ENCODE peak calls at places on chromosomes 2 and 18, in ten cellular contexts. One of them, this sample, is unnamed. For H3K27me3, the result is how much of the 10 kb centered on the place peaks cover.

GRCh38 chr2:130892793-130893785 is 56.4 kb downstream of the ARHGEF4 start:
- DNase-seq in HCT116: no peak
- DNase-seq in colonic mucosa: no peak
- DNase-seq in tibial artery: no peak
- DNase-seq in CD8-positive, alpha-beta T cell: no peak
- DNase-seq in CD4-positive, alpha-beta T cell: no peak
- DNase-seq in Peyer's patch: no peak
- DNase-seq in pancreas: no peak
- DNase-seq in astrocyte: no peak
- DNase-seq in suprapubic skin: no peak
- DNase-seq in this sample: no peak

GRCh38 chr2:30629866-30630265 is 177.4 kb downstream of the CAPN13 start:
- DNase-seq in HCT116: no peak
- DNase-seq in colonic mucosa: no peak
- DNase-seq in tibial artery: no peak
- DNase-seq in CD8-positive, alpha-beta T cell: no peak
- DNase-seq in CD4-positive, alpha-beta T cell: no peak
- DNase-seq in Peyer's patch: no peak
- DNase-seq in pancreas: no peak
- DNase-seq in astrocyte: peak
- DNase-seq in suprapubic skin: no peak
- DNase-seq in this sample: no peak

GRCh38 chr18:60198063-60198462 is 174.5 kb downstream of the MC4R start:
- DNase-seq in HCT116: no peak
- DNase-seq in colonic mucosa: no peak
- DNase-seq in tibial artery: no peak
- DNase-seq in CD8-positive, alpha-beta T cell: no peak
- DNase-seq in CD4-positive, alpha-beta T cell: no peak
- DNase-seq in Peyer's patch: no peak
- DNase-seq in pancreas: no peak
- DNase-seq in astrocyte: no peak
- DNase-seq in suprapubic skin: no peak
- DNase-seq in this sample: no peak

GRCh38 chr2:214902273-214902672 is 92.8 kb upstream of the BARD1 start:
- DNase-seq in HCT116: no peak
- DNase-seq in colonic mucosa: no peak
- DNase-seq in tibial artery: no peak
- DNase-seq in CD8-positive, alpha-beta T cell: no peak
- DNase-seq in CD4-positive, alpha-beta T cell: no peak
- DNase-seq in Peyer's patch: no peak
- DNase-seq in pancreas: no peak
- DNase-seq in astrocyte: no peak
- DNase-seq in suprapubic skin: no peak
- DNase-seq in this sample: no peak

GRCh38 chr2:74884118-74884517 is 50.2 kb downstream of the HK2 start:
- DNase-seq in HCT116: no peak
- DNase-seq in colonic mucosa: no peak
- DNase-seq in tibial artery: no peak
- DNase-seq in CD8-positive, alpha-beta T cell: no peak
- DNase-seq in CD4-positive, alpha-beta T cell: no peak
- DNase-seq in Peyer's patch: no peak
- DNase-seq in pancreas: no peak
- DNase-seq in astrocyte: no peak
- DNase-seq in suprapubic skin: no peak
- DNase-seq in this sample: no peak

GRCh38 chr2:145748927-145749326 is 1229.0 kb upstream of the ZEB2 start:
- DNase-seq in HCT116: no peak
- DNase-seq in colonic mucosa: no peak
- DNase-seq in tibial artery: no peak
- DNase-seq in CD8-positive, alpha-beta T cell: no peak
- DNase-seq in CD4-positive, alpha-beta T cell: no peak
- DNase-seq in Peyer's patch: no peak
- DNase-seq in pancreas: no peak
- DNase-seq in astrocyte: no peak
- DNase-seq in suprapubic skin: no peak
- DNase-seq in this sample: no peak

GRCh38 chr2:96907405-96908041 is 37.6 kb upstream of the SEMA4C start:
- DNase-seq in HCT116: no peak
- DNase-seq in colonic mucosa: peak
- DNase-seq in tibial artery: peak
- DNase-seq in CD8-positive, alpha-beta T cell: no peak
- DNase-seq in CD4-positive, alpha-beta T cell: no peak
- DNase-seq in Peyer's patch: peak
- DNase-seq in pancreas: peak
- DNase-seq in astrocyte: peak
- DNase-seq in suprapubic skin: peak
- DNase-seq in this sample: peak

GRCh38 chr2:54416166-54416798 is 39.8 kb upstream of the SPTBN1 start:
- DNase-seq in HCT116: no peak
- DNase-seq in colonic mucosa: no peak
- DNase-seq in tibial artery: no peak
- DNase-seq in CD8-positive, alpha-beta T cell: no peak
- DNase-seq in CD4-positive, alpha-beta T cell: no peak
- DNase-seq in Peyer's patch: no peak
- DNase-seq in pancreas: no peak
- DNase-seq in astrocyte: no peak
- DNase-seq in suprapubic skin: no peak
- DNase-seq in this sample: no peak

GRCh38 chr2:99067871-99068270 is 73.6 kb upstream of the C2orf15 start:
- DNase-seq in HCT116: no peak
- DNase-seq in colonic mucosa: no peak
- DNase-seq in tibial artery: no peak
- DNase-seq in CD8-positive, alpha-beta T cell: no peak
- DNase-seq in CD4-positive, alpha-beta T cell: no peak
- DNase-seq in Peyer's patch: no peak
- DNase-seq in pancreas: no peak
- DNase-seq in astrocyte: no peak
- DNase-seq in suprapubic skin: no peak
- DNase-seq in this sample: no peak

GRCh38 chr18:48540329-48541025 is 1.6 kb downstream of the CTIF start:
- DNase-seq in HCT116: no peak
- DNase-seq in colonic mucosa: peak
- DNase-seq in tibial artery: peak
- DNase-seq in CD8-positive, alpha-beta T cell: peak
- DNase-seq in CD4-positive, alpha-beta T cell: peak
- DNase-seq in Peyer's patch: peak
- DNase-seq in pancreas: peak
- DNase-seq in astrocyte: peak
- DNase-seq in suprapubic skin: peak
- DNase-seq in this sample: no peak

GRCh38 chr2:191758420-191759199 is 80.7 kb downstream of the NABP1 start:
- DNase-seq in HCT116: peak
- DNase-seq in colonic mucosa: peak
- DNase-seq in tibial artery: no peak
- DNase-seq in CD8-positive, alpha-beta T cell: peak
- DNase-seq in CD4-positive, alpha-beta T cell: peak
- DNase-seq in Peyer's patch: peak
- DNase-seq in pancreas: no peak
- DNase-seq in astrocyte: peak
- DNase-seq in suprapubic skin: no peak
- DNase-seq in this sample: peak

DNA sequence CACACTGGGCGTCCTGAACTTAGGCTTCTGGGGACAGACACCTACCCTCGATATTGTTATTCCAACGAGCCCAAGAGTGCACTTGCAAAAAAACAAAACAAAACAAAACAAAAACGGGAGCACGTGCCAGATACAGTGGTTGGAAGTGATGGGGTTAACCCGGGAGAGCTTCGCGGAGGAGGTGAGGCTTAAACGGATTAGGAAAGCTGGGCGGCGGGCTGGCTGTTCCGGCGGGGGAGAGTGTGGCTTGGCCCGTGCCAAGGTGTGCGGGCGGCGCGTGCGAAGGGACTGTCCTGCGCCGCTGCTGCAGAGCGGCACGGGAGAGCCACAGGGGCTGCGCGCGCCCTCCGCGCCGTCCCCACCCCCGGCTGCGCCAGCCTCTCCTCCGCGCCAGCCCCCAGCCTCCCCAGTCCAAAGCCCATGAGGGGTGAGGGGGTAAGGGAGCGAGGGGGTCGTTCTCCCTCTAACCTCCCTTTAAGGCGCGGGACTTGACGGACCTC is 1.5 kb upstream of the SLC30A3 start:
- DNase-seq in HCT116: no peak
- DNase-seq in colonic mucosa: no peak
- DNase-seq in tibial artery: no peak
- DNase-seq in CD8-positive, alpha-beta T cell: no peak
- DNase-seq in CD4-positive, alpha-beta T cell: no peak
- DNase-seq in Peyer's patch: no peak
- DNase-seq in pancreas: no peak
- DNase-seq in astrocyte: no peak
- DNase-seq in suprapubic skin: no peak
- DNase-seq in this sample: no peak
- H3K27me3 ChIP-seq in HCT116: under half
- H3K27me3 ChIP-seq in colonic mucosa: half or more
- H3K27me3 ChIP-seq in tibial artery: under half
- H3K27me3 ChIP-seq in CD8-positive, alpha-beta T cell: under half
- H3K27me3 ChIP-seq in CD4-positive, alpha-beta T cell: half or more
- H3K27me3 ChIP-seq in Peyer's patch: under half
- H3K27me3 ChIP-seq in pancreas: under half
- H3K27me3 ChIP-seq in astrocyte: half or more
- H3K27me3 ChIP-seq in suprapubic skin: half or more
- H3K27me3 ChIP-seq in this sample: under half

GRCh38 chr2:112332123-112332696 is 56.8 kb downstream of the ZC3H6 start:
- DNase-seq in HCT116: no peak
- DNase-seq in colonic mucosa: no peak
- DNase-seq in tibial artery: no peak
- DNase-seq in CD8-positive, alpha-beta T cell: no peak
- DNase-seq in CD4-positive, alpha-beta T cell: no peak
- DNase-seq in Peyer's patch: no peak
- DNase-seq in pancreas: no peak
- DNase-seq in astrocyte: no peak
- DNase-seq in suprapubic skin: no peak
- DNase-seq in this sample: no peak

GRCh38 chr2:112340868-112341267 is 65.5 kb downstream of the ZC3H6 start:
- DNase-seq in HCT116: no peak
- DNase-seq in colonic mucosa: no peak
- DNase-seq in tibial artery: no peak
- DNase-seq in CD8-positive, alpha-beta T cell: no peak
- DNase-seq in CD4-positive, alpha-beta T cell: no peak
- DNase-seq in Peyer's patch: no peak
- DNase-seq in pancreas: no peak
- DNase-seq in astrocyte: no peak
- DNase-seq in suprapubic skin: no peak
- DNase-seq in this sample: no peak

GRCh38 chr2:112340416-112340815 is 65.0 kb downstream of the ZC3H6 start:
- DNase-seq in HCT116: no peak
- DNase-seq in colonic mucosa: no peak
- DNase-seq in tibial artery: no peak
- DNase-seq in CD8-positive, alpha-beta T cell: no peak
- DNase-seq in CD4-positive, alpha-beta T cell: no peak
- DNase-seq in Peyer's patch: no peak
- DNase-seq in pancreas: no peak
- DNase-seq in astrocyte: peak
- DNase-seq in suprapubic skin: no peak
- DNase-seq in this sample: no peak

DNA sequence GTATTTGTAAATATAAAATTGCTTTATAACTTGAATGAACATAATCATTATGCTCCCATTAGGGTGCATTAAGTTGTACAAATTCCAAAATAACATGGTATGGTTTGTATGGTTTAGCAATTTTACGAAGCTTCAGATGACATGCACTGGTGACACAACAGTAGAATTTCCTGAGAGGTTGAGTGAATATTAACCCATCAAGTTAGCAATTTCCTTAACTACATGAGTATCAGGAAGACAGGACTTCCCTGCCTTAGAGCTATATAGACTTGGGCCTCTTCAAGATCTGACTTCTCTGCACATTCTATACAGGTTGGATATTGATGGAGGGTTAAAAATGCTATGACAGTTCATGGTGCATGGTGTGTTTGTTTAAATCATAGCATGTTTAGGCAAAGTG is 60.2 kb downstream of the ZC3H6 start:
- DNase-seq in HCT116: no peak
- DNase-seq in colonic mucosa: no peak
- DNase-seq in tibial artery: no peak
- DNase-seq in CD8-positive, alpha-beta T cell: no peak
- DNase-seq in CD4-positive, alpha-beta T cell: no peak
- DNase-seq in Peyer's patch: no peak
- DNase-seq in pancreas: no peak
- DNase-seq in astrocyte: no peak
- DNase-seq in suprapubic skin: no peak
- DNase-seq in this sample: no peak
- H3K27me3 ChIP-seq in HCT116: under half
- H3K27me3 ChIP-seq in colonic mucosa: under half
- H3K27me3 ChIP-seq in tibial artery: under half
- H3K27me3 ChIP-seq in CD8-positive, alpha-beta T cell: under half
- H3K27me3 ChIP-seq in CD4-positive, alpha-beta T cell: under half
- H3K27me3 ChIP-seq in Peyer's patch: under half
- H3K27me3 ChIP-seq in pancreas: under half
- H3K27me3 ChIP-seq in astrocyte: under half
- H3K27me3 ChIP-seq in suprapubic skin: under half
- H3K27me3 ChIP-seq in this sample: under half

DNA sequence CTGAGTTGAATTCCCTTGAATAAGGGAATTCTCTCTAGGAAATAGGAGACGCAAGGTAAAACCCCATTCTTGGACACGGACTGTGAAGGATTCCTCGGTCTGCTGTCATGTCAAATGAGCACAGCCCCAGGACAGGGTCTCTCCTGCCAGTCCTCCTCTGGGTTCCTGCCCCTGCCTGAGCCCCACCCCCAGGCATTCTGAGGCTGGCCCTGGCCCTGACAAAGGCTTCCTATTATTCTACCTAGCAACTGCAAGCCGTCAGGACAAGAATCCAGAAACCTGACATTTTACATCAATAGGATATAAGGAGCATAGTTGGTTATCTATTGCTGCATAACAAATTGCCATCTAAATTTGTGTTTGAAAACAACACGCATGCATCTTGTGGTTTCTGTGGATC is 253.3 kb upstream of the AGAP1 start:
- DNase-seq in HCT116: no peak
- DNase-seq in colonic mucosa: no peak
- DNase-seq in tibial artery: no peak
- DNase-seq in CD8-positive, alpha-beta T cell: no peak
- DNase-seq in CD4-positive, alpha-beta T cell: no peak
- DNase-seq in Peyer's patch: no peak
- DNase-seq in pancreas: no peak
- DNase-seq in astrocyte: no peak
- DNase-seq in suprapubic skin: no peak
- DNase-seq in this sample: no peak
- H3K27me3 ChIP-seq in HCT116: under half
- H3K27me3 ChIP-seq in colonic mucosa: under half
- H3K27me3 ChIP-seq in tibial artery: under half
- H3K27me3 ChIP-seq in CD8-positive, alpha-beta T cell: under half
- H3K27me3 ChIP-seq in CD4-positive, alpha-beta T cell: under half
- H3K27me3 ChIP-seq in Peyer's patch: under half
- H3K27me3 ChIP-seq in pancreas: under half
- H3K27me3 ChIP-seq in astrocyte: under half
- H3K27me3 ChIP-seq in suprapubic skin: under half
- H3K27me3 ChIP-seq in this sample: under half

DNA sequence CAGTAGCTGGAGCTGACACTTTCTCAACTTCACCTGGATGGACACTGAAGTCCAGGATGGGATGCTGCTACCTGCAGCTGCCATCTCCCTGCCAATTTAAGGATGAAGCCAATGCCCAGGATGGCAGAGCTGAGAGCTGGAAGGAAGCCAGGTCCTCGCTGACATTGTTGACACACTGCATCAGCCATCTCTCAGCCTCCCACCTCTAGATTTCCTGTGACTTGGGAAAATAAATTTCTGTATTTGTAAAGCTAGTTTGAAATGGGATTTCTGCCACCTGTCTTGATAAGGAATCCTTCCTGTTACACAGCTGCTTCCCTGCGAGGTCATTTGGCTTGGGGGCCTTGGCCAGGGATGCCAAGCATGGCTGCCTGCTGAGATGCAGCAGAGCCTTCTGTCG is 43.5 kb downstream of the KCTD1 start:
- DNase-seq in HCT116: no peak
- DNase-seq in colonic mucosa: no peak
- DNase-seq in tibial artery: no peak
- DNase-seq in CD8-positive, alpha-beta T cell: no peak
- DNase-seq in CD4-positive, alpha-beta T cell: no peak
- DNase-seq in Peyer's patch: no peak
- DNase-seq in pancreas: no peak
- DNase-seq in astrocyte: no peak
- DNase-seq in suprapubic skin: no peak
- DNase-seq in this sample: no peak
- H3K27me3 ChIP-seq in HCT116: under half
- H3K27me3 ChIP-seq in colonic mucosa: under half
- H3K27me3 ChIP-seq in tibial artery: under half
- H3K27me3 ChIP-seq in CD8-positive, alpha-beta T cell: under half
- H3K27me3 ChIP-seq in CD4-positive, alpha-beta T cell: under half
- H3K27me3 ChIP-seq in Peyer's patch: under half
- H3K27me3 ChIP-seq in pancreas: under half
- H3K27me3 ChIP-seq in astrocyte: under half
- H3K27me3 ChIP-seq in suprapubic skin: under half
- H3K27me3 ChIP-seq in this sample: under half

This sample was measured in iPS DF 6.9.